ENCODE peak calls at places on chromosome 7, in six cellular contexts. D is neural progenitor cell, U is PC-3, F is SK-N-SH, O is MM.1S, R is HCT116. E is an unnamed sample.

GRCh38 chr7:79610301-79610700 is 156.8 kb upstream of the MAGI2 start:
- DNase-seq in D (no peak), U (no peak), F (peak; percentile 8), O (no peak), R (no peak), E (peak; percentile 17)

GRCh38 chr7:74174606-74175082 is 488 bp downstream of the EIF4H start:
- DNase-seq in D (peak; percentile 75), U (peak; percentile 15), F (peak; percentile 85), O (peak; percentile 31), R (no peak), E (peak; percentile 75)

GRCh38 chr7:148501707-148502139 is 88.8 kb upstream of the C7orf33 start:
- DNase-seq in D (peak; percentile 58), U (peak; percentile 5), F (no peak), O (peak; percentile 92), R (no peak), E (peak; percentile 22)

GRCh38 chr7:18638594-18639452 is 143.3 kb downstream of the HDAC9 start:
- DNase-seq in D (no peak), U (peak; percentile 10), F (no peak), O (no peak), R (no peak), E (peak; percentile 82)

GRCh38 chr7:70647801-70648491 is 484.0 kb upstream of the GALNT17 start:
- DNase-seq in D (no peak), U (no peak), F (no peak), O (no peak), R (no peak), E (peak; percentile 79)

GRCh38 chr7:17913250-17913649 is 27.0 kb downstream of the SNX13 start:
- DNase-seq in D (no peak), U (no peak), F (no peak), O (no peak), R (no peak), E (no peak)

GRCh38 chr7:44607141-44608068 is 978 bp downstream of the OGDH start:
- DNase-seq in D (no peak), U (no peak), F (no peak), O (no peak), R (no peak), E (no peak)

GRCh38 chr7:28358423-28358868 is 53.9 kb upstream of the CREB5 start:
- DNase-seq in D (no peak), U (peak; percentile 93), F (no peak), O (no peak), R (peak; percentile 59), E (peak; percentile 96)

GRCh38 chr7:139829654-139830130 is 628 bp downstream of the TBXAS1 start:
- DNase-seq in D (no peak), U (no peak), F (no peak), O (no peak), R (no peak), E (no peak)

GRCh38 chr7:45143616-45144015 is 14.0 kb upstream of the RAMP3 start:
- DNase-seq in D (no peak), U (peak; percentile 58), F (no peak), O (no peak), R (no peak), E (peak; percentile 88)

GRCh38 chr7:124130-124949 is 68.0 kb upstream of the FAM20C start:
- DNase-seq in D (no peak), U (peak; percentile 29), F (no peak), O (no peak), R (no peak), E (no peak)

GRCh38 chr7:11193131-11193867 is 219.6 kb downstream of the PHF14 start:
- DNase-seq in D (peak; percentile 64), U (peak; percentile 60), F (no peak), O (no peak), R (no peak), E (peak; percentile 72)

GRCh38 chr7:106947244-106947728 is 82.2 kb downstream of the PIK3CG start:
- DNase-seq in D (peak; percentile 83), U (peak; percentile 72), F (peak; percentile 72), O (peak; percentile 86), R (peak; percentile 68), E (peak; percentile 80)

GRCh38 chr7:55571534-55572377 is 546 bp downstream of the VOPP1 start:
- DNase-seq in D (peak; percentile 80), U (peak; percentile 38), F (peak; percentile 90), O (peak; percentile 67), R (no peak), E (peak; percentile 73)

GRCh38 chr7:102106625-102107024 is 180.0 kb upstream of the SH2B2 start:
- DNase-seq in D (no peak), U (no peak), F (no peak), O (no peak), R (no peak), E (peak; percentile 10)

GRCh38 chr7:15685358-15686181 is 913 bp downstream of the MEOX2 start:
- DNase-seq in D (peak; percentile 58), U (no peak), F (peak; percentile 16), O (no peak), R (no peak), E (peak; percentile 76)

GRCh38 chr7:130361681-130362080 is 17.1 kb downstream of the CPA5 start:
- DNase-seq in D (no peak), U (no peak), F (no peak), O (no peak), R (no peak), E (no peak)

GRCh38 chr7:25995893-25996529 is 156.0 kb upstream of the NFE2L3 start:
- DNase-seq in D (no peak), U (no peak), F (no peak), O (no peak), R (peak; percentile 18), E (no peak)

GRCh38 chr7:636396-636795 is 90.1 kb upstream of the DNAAF5 start:
- DNase-seq in D (peak; percentile 11), U (peak; percentile 71), F (no peak), O (no peak), R (peak; percentile 65), E (peak; percentile 42)

GRCh38 chr7:29355388-29355787 is 160.8 kb downstream of the CHN2 start:
- DNase-seq in D (no peak), U (no peak), F (no peak), O (no peak), R (no peak), E (no peak)

GRCh38 chr7:150382123-150382843 is 3.2 kb downstream of the ZNF775 start:
- DNase-seq in D (peak; percentile 58), U (no peak), F (no peak), O (peak; percentile 80), R (no peak), E (no peak)

DNA sequence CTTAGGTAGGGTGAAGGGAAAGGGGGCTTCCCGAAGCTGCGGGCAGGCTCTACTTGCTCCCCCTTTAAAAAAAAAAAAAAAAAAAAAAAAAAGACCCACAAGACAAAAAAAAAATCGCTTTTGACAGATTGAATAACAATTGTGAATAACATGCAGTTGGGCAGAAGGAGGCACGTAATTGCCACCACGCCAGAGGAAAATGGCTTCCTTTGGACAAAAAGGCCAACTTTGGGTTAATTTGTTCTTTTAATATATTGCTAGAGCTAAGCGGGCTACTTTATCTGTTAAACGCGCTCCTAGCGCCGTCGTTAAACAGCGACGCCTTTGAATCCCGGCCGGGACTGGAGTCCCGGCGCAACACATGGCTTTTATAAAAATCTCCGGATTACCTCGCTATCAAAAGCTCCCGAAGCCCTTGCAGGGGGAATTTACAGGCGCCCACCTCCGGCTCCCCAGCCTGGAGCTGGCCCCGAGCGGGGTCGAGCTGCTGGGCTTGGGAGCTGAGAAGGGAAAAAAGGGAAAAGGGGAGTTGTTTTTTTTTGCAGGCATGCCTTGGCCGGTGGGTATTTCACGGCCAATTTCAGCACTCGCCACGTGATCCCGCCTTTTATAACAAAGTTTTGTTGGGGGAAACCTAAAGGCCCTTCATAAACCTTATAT is 1.2 kb downstream of the HOXA11 start:
- DNase-seq in D (peak; percentile 57), U (no peak), F (peak; percentile 75), O (no peak), R (no peak), E (peak; percentile 78)
- H3K9ac ChIP-seq in D (no peak overlapping the region), U (peak overlapping the region; percentile 97), F (no peak overlapping the region), O (no peak overlapping the region), R (peak overlapping the region; percentile 85), E (peak overlapping the region; percentile 82)

DNA sequence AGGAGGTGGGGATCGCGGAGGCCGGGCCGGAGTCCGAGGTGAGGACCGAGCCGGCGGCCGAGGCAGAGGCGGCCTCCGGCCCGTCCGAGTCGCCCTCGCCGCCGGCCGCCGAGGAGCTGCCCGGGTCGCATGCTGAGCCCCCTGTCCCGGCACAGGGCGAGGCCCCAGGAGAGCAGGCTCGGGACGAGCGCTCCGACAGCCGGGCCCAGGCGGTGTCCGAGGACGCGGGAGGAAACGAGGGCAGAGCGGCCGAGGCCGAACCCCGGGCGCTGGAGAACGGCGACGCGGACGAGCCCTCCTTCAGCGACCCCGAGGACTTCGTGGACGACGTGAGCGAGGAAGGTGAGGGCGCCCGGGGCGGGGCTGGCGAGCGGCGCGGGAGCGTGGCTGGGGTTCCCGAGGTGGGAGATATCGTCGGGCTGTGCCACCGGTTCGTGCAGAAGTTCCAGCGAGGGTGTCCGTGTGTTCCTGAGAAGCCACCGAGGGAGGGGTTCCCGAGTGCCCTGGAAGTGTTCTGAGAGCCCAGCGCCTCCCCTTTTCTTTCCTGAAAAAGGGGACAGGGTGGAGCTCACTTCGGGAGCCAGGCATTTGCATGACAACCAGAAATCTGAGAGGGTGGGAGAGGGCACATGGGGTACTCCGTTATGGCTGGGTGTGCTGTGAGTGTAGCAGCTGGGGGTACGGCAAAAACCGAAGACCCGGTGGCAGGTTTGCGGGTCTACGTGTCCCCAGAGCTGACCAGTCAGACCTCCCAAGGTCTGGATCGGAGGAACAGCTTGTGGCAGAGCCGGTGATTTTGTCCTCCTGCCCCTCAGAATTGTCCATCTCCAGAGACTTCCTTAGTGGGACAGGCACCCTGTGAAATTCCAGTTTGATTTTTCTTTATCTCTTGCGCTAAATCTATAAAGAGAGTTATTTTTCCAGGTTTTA is 717 bp downstream of the EIF3B start:
- DNase-seq in D (peak; percentile 53), U (no peak), F (no peak), O (no peak), R (no peak), E (peak; percentile 52)
- TF ChIP-seq EZH2phosphoT487 in D (no peak), U (no peak), F (no peak), O (no peak), R (no peak), E (no peak)

DNA sequence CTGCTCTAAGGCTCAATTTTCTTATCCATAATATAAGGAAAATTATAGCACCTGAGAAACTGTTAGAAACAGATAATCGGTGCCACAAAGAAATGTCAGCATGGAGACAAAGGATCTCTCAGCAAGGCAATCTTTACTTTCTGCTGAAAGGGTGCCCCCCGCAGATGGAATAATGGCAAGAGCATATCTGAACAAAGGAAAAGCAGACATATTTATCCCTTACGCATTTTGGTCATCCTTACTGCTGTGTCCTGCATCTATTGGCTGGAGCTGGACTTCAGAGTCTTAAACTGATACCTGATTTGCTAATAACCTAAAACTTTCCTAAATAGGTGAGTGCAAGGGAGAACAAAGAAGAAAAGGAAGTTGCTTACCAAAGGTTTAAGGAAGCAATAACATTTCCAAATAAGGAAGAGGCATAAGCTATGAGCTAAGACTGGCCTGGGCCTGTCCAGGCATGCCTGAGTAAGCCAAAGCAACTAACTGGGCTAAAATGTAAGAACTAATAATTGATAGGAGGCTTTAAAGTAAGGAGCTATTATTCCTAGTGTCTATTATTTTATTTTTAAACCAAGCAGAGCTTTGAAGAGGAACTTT is 39.6 kb upstream of the ELMO1 start:
- DNase-seq in D (peak; percentile 15), U (no peak), F (no peak), O (no peak), R (no peak), E (no peak)
- H3K9ac ChIP-seq in D (no peak overlapping the region), U (no peak overlapping the region), F (no peak overlapping the region), O (no peak overlapping the region), R (no peak overlapping the region), E (no peak overlapping the region)

DNA sequence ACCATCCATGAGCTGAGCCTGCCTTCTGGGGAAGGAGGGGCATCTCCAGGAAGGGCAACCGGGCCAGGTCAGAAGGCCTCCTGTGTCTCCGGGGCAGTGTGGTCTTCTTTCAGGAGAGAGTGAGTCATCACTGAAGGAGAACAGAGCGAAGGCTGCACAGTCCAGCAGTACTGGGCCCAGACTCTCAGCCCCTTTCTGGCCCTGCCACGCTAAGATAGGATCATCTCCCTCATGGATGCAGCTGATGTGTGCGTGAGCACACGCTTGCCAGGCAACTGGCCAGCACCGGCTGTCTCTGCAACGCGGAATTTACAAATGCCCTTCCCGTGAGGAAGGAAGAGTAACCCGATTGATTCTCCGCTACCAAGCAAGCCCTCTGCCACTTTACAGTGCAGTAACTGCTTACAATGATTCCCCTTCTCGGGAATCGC is 328.2 kb downstream of the TNS3 start:
- DNase-seq in D (peak; percentile 50), U (peak; percentile 41), F (peak; percentile 77), O (no peak), R (peak; percentile 21), E (peak; percentile 87)
- TF ChIP-seq EZH2phosphoT487 in D (no peak), U (no peak), F (no peak), O (no peak), R (no peak), E (no peak)

E was measured in GM23248.